ENCODE peak calls at places on chromosome 11, in nine cellular contexts. Z, P, Q, H, I, U, W, F and O are unnamed samples.

GRCh38 chr11:85946221-85946620 is 91.0 kb downstream of the CCDC83 start:
- DNase-seq in Z (no peak), P (no peak), Q (no peak), H (no peak), I (no peak), U (peak), W (peak), F (no peak), O (no peak)

GRCh38 chr11:126646701-126647209 is 291.3 kb downstream of the ST3GAL4 start:
- DNase-seq in Z (no peak), P (no peak), Q (no peak), H (no peak), I (peak), U (peak), W (peak), F (no peak), O (no peak)

GRCh38 chr11:128776434-128777284 is 82.8 kb downstream of the FLI1 start:
- DNase-seq in Z (peak), P (peak), Q (no peak), H (peak), I (no peak), U (peak), W (peak), F (peak), O (peak)

GRCh38 chr11:416757-417621 is 2.2 kb upstream of the SIGIRR start:
- DNase-seq in Z (peak), P (peak), Q (no peak), H (no peak), I (no peak), U (no peak), W (peak), F (no peak), O (no peak)

GRCh38 chr11:66564538-66564937 is 3.9 kb downstream of the CTSF start:
- DNase-seq in Z (no peak), P (no peak), Q (no peak), H (no peak), I (no peak), U (no peak), W (no peak), F (no peak), O (no peak)

GRCh38 chr11:65384301-65384889 is 1.9 kb upstream of the SLC25A45 start:
- DNase-seq in Z (no peak), P (no peak), Q (no peak), H (peak), I (no peak), U (peak), W (peak), F (no peak), O (no peak)

GRCh38 chr11:16211407-16211806 is 144.9 kb downstream of the SOX6 start:
- DNase-seq in Z (no peak), P (no peak), Q (no peak), H (no peak), I (no peak), U (no peak), W (no peak), F (no peak), O (no peak)

GRCh38 chr11:10858505-10859360 is 880 bp upstream of the ZBED5 start:
- DNase-seq in Z (peak), P (peak), Q (no peak), H (peak), I (no peak), U (no peak), W (peak), F (no peak), O (peak)

GRCh38 chr11:1757861-1758610 is 5.7 kb downstream of the CTSD start:
- DNase-seq in Z (no peak), P (peak), Q (no peak), H (no peak), I (no peak), U (no peak), W (no peak), F (no peak), O (no peak)

GRCh38 chr11:20669833-20670684 is 673 bp downstream of the NELL1 start:
- DNase-seq in Z (no peak), P (no peak), Q (no peak), H (no peak), I (no peak), U (no peak), W (no peak), F (no peak), O (peak)

GRCh38 chr11:26377619-26378018 is 45.7 kb downstream of the ANO3 start:
- DNase-seq in Z (no peak), P (no peak), Q (no peak), H (no peak), I (no peak), U (no peak), W (no peak), F (no peak), O (no peak)

GRCh38 chr11:47004595-47005033 is 68.1 kb downstream of the CSTPP1 start:
- DNase-seq in Z (peak), P (no peak), Q (peak), H (peak), I (peak), U (peak), W (peak), F (no peak), O (no peak)

GRCh38 chr11:61152816-61153592 is 8.2 kb downstream of the VPS37C start:
- DNase-seq in Z (no peak), P (no peak), Q (no peak), H (peak), I (peak), U (peak), W (peak), F (no peak), O (no peak)

GRCh38 chr11:12810497-12810896 is 136.3 kb downstream of the TEAD1 start:
- DNase-seq in Z (no peak), P (no peak), Q (no peak), H (peak), I (no peak), U (peak), W (peak), F (no peak), O (no peak)

GRCh38 chr11:33942954-33943353 is 51.1 kb upstream of the LMO2 start:
- DNase-seq in Z (peak), P (no peak), Q (no peak), H (peak), I (peak), U (peak), W (peak), F (no peak), O (peak)

GRCh38 chr11:93663021-93663420 is 1.5 kb downstream of the CEP295 start:
- DNase-seq in Z (no peak), P (no peak), Q (no peak), H (no peak), I (no peak), U (no peak), W (no peak), F (no peak), O (no peak)

GRCh38 chr11:118078972-118079411 is 2.1 kb downstream of the TMPRSS4 start:
- DNase-seq in Z (no peak), P (no peak), Q (no peak), H (no peak), I (no peak), U (no peak), W (no peak), F (no peak), O (no peak)

GRCh38 chr11:118740892-118741291 is 50.1 kb downstream of the DDX6 start:
- DNase-seq in Z (no peak), P (no peak), Q (no peak), H (no peak), I (no peak), U (no peak), W (peak), F (no peak), O (no peak)

GRCh38 chr11:47979378-47980092 is 824 bp upstream of the PTPRJ start:
- DNase-seq in Z (no peak), P (no peak), Q (no peak), H (no peak), I (no peak), U (no peak), W (no peak), F (peak), O (no peak)

GRCh38 chr11:86068138-86068861 is 584 bp downstream of the PICALM start:
- DNase-seq in Z (peak), P (peak), Q (no peak), H (no peak), I (no peak), U (peak), W (peak), F (peak), O (peak)

GRCh38 chr11:63933459-63933858 is 5.3 kb upstream of the NAA40 start:
- DNase-seq in Z (no peak), P (no peak), Q (no peak), H (no peak), I (no peak), U (no peak), W (peak), F (no peak), O (no peak)

GRCh38 chr11:85685820-85686459 is at the start of gene CCDC89:
- DNase-seq in Z (peak), P (peak), Q (peak), H (peak), I (peak), U (peak), W (peak), F (no peak), O (no peak)

GRCh38 chr11:116427903-116428637 is 344.7 kb downstream of the BUD13 start:
- DNase-seq in Z (no peak), P (no peak), Q (no peak), H (no peak), I (no peak), U (no peak), W (no peak), F (no peak), O (no peak)

GRCh38 chr11:36354221-36355003 is 58.3 kb downstream of the PRR5L start:
- DNase-seq in Z (no peak), P (no peak), Q (peak), H (no peak), I (peak), U (peak), W (peak), F (no peak), O (peak)

GRCh38 chr11:33544593-33545373 is 155.8 kb downstream of the C11orf91 start:
- DNase-seq in Z (no peak), P (no peak), Q (no peak), H (no peak), I (no peak), U (peak), W (no peak), F (no peak), O (no peak)

GRCh38 chr11:111465400-111465799 is 46.8 kb downstream of the BTG4 start:
- DNase-seq in Z (no peak), P (no peak), Q (no peak), H (peak), I (no peak), U (peak), W (peak), F (no peak), O (no peak)

GRCh38 chr11:87432006-87432405 is 394.3 kb downstream of the TMEM135 start:
- DNase-seq in Z (no peak), P (no peak), Q (peak), H (peak), I (no peak), U (peak), W (peak), F (no peak), O (no peak)

GRCh38 chr11:113397212-113397611 is 9.6 kb downstream of the ANKK1 start:
- DNase-seq in Z (no peak), P (no peak), Q (no peak), H (no peak), I (no peak), U (no peak), W (no peak), F (no peak), O (no peak)

GRCh38 chr11:130162733-130163132 is 3.2 kb downstream of the ST14 start:
- DNase-seq in Z (no peak), P (no peak), Q (no peak), H (peak), I (no peak), U (no peak), W (peak), F (no peak), O (no peak)

GRCh38 chr11:120134931-120135228 is 3.0 kb downstream of the TRIM29 start:
- DNase-seq in Z (no peak), P (peak), Q (no peak), H (no peak), I (no peak), U (no peak), W (no peak), F (no peak), O (no peak)

GRCh38 chr11:17864478-17864941 is 129.9 kb downstream of the KCNC1 start:
- DNase-seq in Z (no peak), P (no peak), Q (no peak), H (no peak), I (no peak), U (no peak), W (no peak), F (peak), O (no peak)

GRCh38 chr11:29435421-29435820 is 581.4 kb downstream of the KCNA4 start:
- DNase-seq in Z (no peak), P (no peak), Q (no peak), H (no peak), I (no peak), U (peak), W (no peak), F (no peak), O (no peak)

GRCh38 chr11:13955971-13956421 is 6.5 kb upstream of the SPON1 start:
- DNase-seq in Z (peak), P (no peak), Q (peak), H (peak), I (peak), U (peak), W (peak), F (no peak), O (peak)

GRCh38 chr11:23403210-23404185 is 543.2 kb upstream of the CCDC179 start:
- DNase-seq in Z (no peak), P (peak), Q (no peak), H (no peak), I (no peak), U (no peak), W (no peak), F (no peak), O (no peak)

GRCh38 chr11:82790723-82791487 is 57.2 kb upstream of the FAM181B start:
- DNase-seq in Z (no peak), P (no peak), Q (no peak), H (peak), I (no peak), U (no peak), W (no peak), F (no peak), O (no peak)

DNA sequence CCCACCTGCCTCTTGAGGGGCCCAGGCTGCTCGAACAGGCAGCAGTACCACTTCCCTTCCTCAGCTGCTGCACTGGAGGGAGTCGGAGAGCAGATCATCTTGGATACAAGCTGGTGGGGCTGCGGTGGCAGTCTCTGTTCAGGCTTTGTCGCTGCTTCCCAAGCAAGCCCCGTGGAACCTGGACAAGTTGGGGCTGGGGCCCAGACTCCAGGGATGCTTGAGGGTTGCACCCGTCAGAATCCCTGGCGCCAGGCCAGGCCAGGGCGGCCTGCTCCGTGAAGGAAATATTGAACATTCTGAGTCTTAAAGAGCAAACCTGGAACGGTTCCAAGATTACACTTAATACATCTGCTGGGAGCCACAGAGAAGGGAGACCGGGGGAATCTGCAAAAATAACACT is 310.1 kb upstream of the SORL1-AS1 start:
- DNase-seq in Z (peak), P (no peak), Q (no peak), H (peak), I (no peak), U (peak), W (peak), F (no peak), O (no peak)
- TF ChIP-seq CTCF in Z (no peak), P (no peak), Q (peak), H (peak), I (no peak), U (peak), W (peak), F (no peak), O (no peak)

GRCh38 chr11:90286640-90287039 is 63.8 kb upstream of the CHORDC1 start:
- DNase-seq in Z (no peak), P (no peak), Q (no peak), H (no peak), I (no peak), U (no peak), W (no peak), F (no peak), O (no peak)
- H3K4me3 ChIP-seq in Z (no peak), P (no peak), Q (no peak), H (no peak), I (no peak), U (no peak), W (no peak), F (no peak), O (no peak)

GRCh38 chr11:124896821-124897391 is 759 bp downstream of the ROBO4 start:
- DNase-seq in Z (no peak), P (no peak), Q (no peak), H (no peak), I (no peak), U (no peak), W (no peak), F (no peak), O (no peak)

GRCh38 chr11:124898711-124899110 is 1.0 kb upstream of the ROBO4 start:
- DNase-seq in Z (no peak), P (no peak), Q (peak), H (peak), I (no peak), U (peak), W (peak), F (no peak), O (no peak)

GRCh38 chr11:124896071-124896750 is 1.5 kb downstream of the ROBO4 start:
- DNase-seq in Z (no peak), P (no peak), Q (no peak), H (no peak), I (no peak), U (no peak), W (no peak), F (no peak), O (no peak)

GRCh38 chr11:124899376-124900145 is 1.9 kb upstream of the ROBO4 start:
- DNase-seq in Z (no peak), P (no peak), Q (no peak), H (no peak), I (no peak), U (peak), W (no peak), F (no peak), O (no peak)

GRCh38 chr11:124897681-124898680 is at the start of gene ROBO4:
- DNase-seq in Z (peak), P (no peak), Q (peak), H (peak), I (peak), U (peak), W (peak), F (no peak), O (no peak)
- TF ChIP-seq CTCF in Z (peak), P (peak), Q (no peak), H (peak), I (peak), U (peak), W (peak), F (no peak), O (no peak)

DNA sequence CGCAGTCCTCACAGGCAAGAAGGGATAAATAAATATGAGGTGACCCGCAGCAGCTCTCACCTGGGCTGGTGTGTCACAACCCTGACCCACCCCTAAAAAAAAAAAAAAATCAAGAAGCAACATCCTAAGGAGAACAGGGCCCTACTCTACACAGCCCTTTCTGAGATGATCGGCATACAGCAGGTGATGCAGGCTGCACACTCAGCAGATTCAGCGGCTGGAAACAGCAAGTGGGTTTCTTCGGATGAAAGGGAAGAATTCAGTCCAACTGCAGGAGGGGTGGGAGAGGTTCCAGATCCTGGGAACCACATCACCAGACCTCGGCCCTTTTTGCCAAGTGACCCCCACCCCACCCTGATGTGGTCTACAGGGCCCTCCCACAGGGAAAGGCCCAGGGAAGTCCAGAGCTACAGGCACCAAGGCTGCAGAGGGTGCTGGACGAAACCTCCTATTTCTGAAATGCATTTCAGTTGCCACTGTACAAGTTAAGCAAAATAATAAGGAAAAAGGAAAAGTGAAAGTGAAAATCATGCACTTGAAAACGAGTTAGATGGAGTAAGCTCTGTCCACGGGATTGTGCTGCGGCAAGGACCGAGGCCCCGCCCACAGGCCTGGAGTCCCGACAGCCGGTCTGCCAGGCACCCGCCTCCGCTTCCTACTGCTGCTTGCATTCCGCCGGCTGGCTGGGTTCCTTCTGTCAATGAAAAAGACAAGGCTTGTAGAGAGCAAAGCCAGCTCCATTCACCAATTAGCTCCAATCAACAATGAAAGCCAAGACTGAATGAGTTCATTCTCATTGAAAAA is 15.9 kb upstream of the PHLDA2 start:
- DNase-seq in Z (peak), P (peak), Q (peak), H (peak), I (peak), U (peak), W (peak), F (no peak), O (no peak)
- H3K4me3 ChIP-seq in Z (peak), P (peak), Q (peak), H (peak), I (peak), U (peak), W (peak), F (no peak), O (no peak)

GRCh38 chr11:62545437-62546243 is 966 bp downstream of the AHNAK start:
- DNase-seq in Z (peak), P (peak), Q (peak), H (peak), I (peak), U (peak), W (peak), F (peak), O (no peak)
- TF ChIP-seq CTCF in Z (peak), P (no peak), Q (peak), H (no peak), I (no peak), U (no peak), W (no peak), F (no peak), O (peak)

DNA sequence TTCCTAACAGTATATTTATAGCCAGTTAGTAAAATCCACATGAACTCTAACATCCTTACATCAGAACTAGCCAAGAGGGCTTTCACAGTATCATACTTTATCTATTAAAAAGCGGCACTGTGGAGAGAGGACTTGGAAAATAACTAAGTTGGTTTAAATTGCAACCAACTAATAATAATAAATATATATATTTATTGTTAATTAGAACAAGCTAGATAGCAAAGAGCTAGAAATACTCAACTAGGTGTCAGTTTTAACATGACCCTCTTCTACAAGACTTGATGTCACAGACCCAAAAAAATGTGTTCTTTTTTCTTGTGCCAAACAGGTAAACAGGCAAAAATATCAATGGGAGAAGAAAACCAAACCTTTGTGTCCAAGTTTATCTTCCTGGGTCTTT is at the start of gene OR2D3:
- DNase-seq in Z (no peak), P (no peak), Q (no peak), H (no peak), I (no peak), U (no peak), W (no peak), F (no peak), O (no peak)
- H3K4me3 ChIP-seq in Z (no peak), P (no peak), Q (no peak), H (no peak), I (no peak), U (no peak), W (no peak), F (no peak), O (no peak)

GRCh38 chr11:71991494-71991893 is 7.2 kb upstream of the IL18BP start:
- DNase-seq in Z (no peak), P (no peak), Q (no peak), H (no peak), I (no peak), U (no peak), W (no peak), F (no peak), O (peak)

GRCh38 chr11:71986131-71986530 is 12.6 kb upstream of the IL18BP start:
- DNase-seq in Z (no peak), P (no peak), Q (no peak), H (no peak), I (no peak), U (no peak), W (no peak), F (no peak), O (no peak)

GRCh38 chr11:71987521-71987920 is 11.2 kb upstream of the IL18BP start:
- DNase-seq in Z (no peak), P (no peak), Q (no peak), H (no peak), I (no peak), U (no peak), W (no peak), F (no peak), O (no peak)

GRCh38 chr11:71990721-71991120 is 8.0 kb upstream of the IL18BP start:
- DNase-seq in Z (no peak), P (no peak), Q (no peak), H (no peak), I (no peak), U (no peak), W (no peak), F (no peak), O (no peak)

GRCh38 chr11:71988050-71988449 is 10.7 kb upstream of the IL18BP start:
- DNase-seq in Z (no peak), P (no peak), Q (peak), H (peak), I (peak), U (peak), W (peak), F (no peak), O (no peak)
- TF ChIP-seq CTCF in Z (no peak), P (no peak), Q (no peak), H (no peak), I (no peak), U (no peak), W (no peak), F (no peak), O (no peak)